ENCODE peak calls at places on chromosomes 16 and 17, in five cellular contexts. Y, U, K, N and L are unnamed samples.
A peak's percentile ranks its signal among the peaks of the same experiment; 100 is the strongest.

GRCh38 chr17:40564883-40565744 is at the start of gene CCR7:
- DNase-seq in Y (no peak), U (peak; percentile 83), K (no peak), N (peak; percentile 79), L (no peak)

GRCh38 chr17:77346765-77347164 is 206.0 kb downstream of the SEC14L1 start:
- DNase-seq in Y (no peak), U (no peak), K (no peak), N (no peak), L (no peak)

GRCh38 chr17:51103451-51103850 is 17.2 kb downstream of the SPAG9 start:
- DNase-seq in Y (no peak), U (no peak), K (no peak), N (no peak), L (no peak)

GRCh38 chr17:49576906-49577650 is 1.4 kb downstream of the NXPH3 start:
- DNase-seq in Y (no peak), U (no peak), K (no peak), N (no peak), L (no peak)

GRCh38 chr17:28612936-28613872 is 781 bp downstream of the RSKR start:
- DNase-seq in Y (peak; percentile 60), U (peak; percentile 30), K (peak; percentile 18), N (no peak), L (peak; percentile 29)

GRCh38 chr16:4675864-4676786 is 17.2 kb upstream of the NUDT16L1 start:
- DNase-seq in Y (no peak), U (peak; percentile 47), K (no peak), N (peak; percentile 47), L (no peak)

GRCh38 chr17:63189930-63190329 is 223.9 kb downstream of the TANC2 start:
- DNase-seq in Y (no peak), U (no peak), K (no peak), N (no peak), L (no peak)

GRCh38 chr17:58337126-58337599 is 8.6 kb upstream of the TSPOAP1 start:
- DNase-seq in Y (no peak), U (no peak), K (no peak), N (no peak), L (no peak)

GRCh38 chr16:474420-475122 is 49.1 kb downstream of the RAB11FIP3 start:
- DNase-seq in Y (no peak), U (no peak), K (no peak), N (no peak), L (peak; percentile 78)

GRCh38 chr17:82876602-82877391 is 37.0 kb upstream of the ZNF750 start:
- DNase-seq in Y (peak; percentile 75), U (no peak), K (peak; percentile 58), N (no peak), L (peak; percentile 82)

GRCh38 chr16:49530396-49530795 is 156.8 kb downstream of the C16orf78 start:
- DNase-seq in Y (no peak), U (no peak), K (no peak), N (no peak), L (no peak)

GRCh38 chr17:46191332-46192210 is 1.7 kb downstream of the KANSL1 start:
- DNase-seq in Y (peak; percentile 61), U (no peak), K (no peak), N (no peak), L (peak; percentile 83)

GRCh38 chr16:79137528-79137927 is 463.0 kb downstream of the MAF start:
- DNase-seq in Y (no peak), U (no peak), K (no peak), N (no peak), L (no peak)

GRCh38 chr17:66169839-66170238 is 22.1 kb downstream of the CEP112 start:
- DNase-seq in Y (no peak), U (no peak), K (no peak), N (no peak), L (no peak)

GRCh38 chr17:64118452-64118979 is 11.4 kb downstream of the ERN1 start:
- DNase-seq in Y (no peak), U (no peak), K (no peak), N (no peak), L (no peak)

GRCh38 chr17:550776-551175 is 163.9 kb downstream of the VPS53 start:
- DNase-seq in Y (no peak), U (no peak), K (no peak), N (no peak), L (no peak)

GRCh38 chr16:66315210-66315825 is 51.2 kb upstream of the CDH5 start:
- DNase-seq in Y (peak; percentile 63), U (peak; percentile 16), K (peak; percentile 36), N (peak; percentile 4), L (peak; percentile 74)

GRCh38 chr16:19114359-19115147 is 789 bp downstream of the ITPRIPL2 start:
- DNase-seq in Y (peak; percentile 45), U (no peak), K (no peak), N (no peak), L (no peak)

GRCh38 chr16:85393674-85394510 is 219.2 kb upstream of the GSE1 start:
- DNase-seq in Y (peak; percentile 93), U (peak; percentile 48), K (no peak), N (peak; percentile 45), L (no peak)

GRCh38 chr16:55871411-55872038 is 3.6 kb downstream of the CES5A start:
- DNase-seq in Y (no peak), U (no peak), K (no peak), N (no peak), L (no peak)

GRCh38 chr17:43720311-43721060 is 38.1 kb downstream of the SOST start:
- DNase-seq in Y (peak; percentile 74), U (peak; percentile 52), K (peak; percentile 47), N (peak; percentile 44), L (peak; percentile 73)

GRCh38 chr17:28842282-28843012 is at the start of gene FAM222B:
- DNase-seq in Y (peak; percentile 94), U (peak; percentile 75), K (peak; percentile 62), N (peak; percentile 68), L (peak; percentile 80)

GRCh38 chr16:50133214-50133613 is 19.9 kb upstream of the TENT4B start:
- DNase-seq in Y (no peak), U (no peak), K (no peak), N (no peak), L (no peak)

GRCh38 chr17:48791128-48792032 is 25.6 kb downstream of the TTLL6 start:
- DNase-seq in Y (peak; percentile 70), U (peak; percentile 9), K (peak; percentile 43), N (no peak), L (peak; percentile 40)

GRCh38 chr16:69049146-69049545 is 56.3 kb upstream of the HAS3 start:
- DNase-seq in Y (no peak), U (no peak), K (no peak), N (no peak), L (no peak)

GRCh38 chr17:2227025-2227699 is 76.4 kb downstream of the SMG6 start:
- DNase-seq in Y (no peak), U (no peak), K (no peak), N (no peak), L (no peak)

GRCh38 chr17:48701864-48702532 is 20.3 kb downstream of the PRAC1 start:
- DNase-seq in Y (no peak), U (no peak), K (no peak), N (no peak), L (no peak)

GRCh38 chr17:42675348-42675983 is 1.3 kb downstream of the PLEKHH3 start:
- DNase-seq in Y (no peak), U (no peak), K (no peak), N (no peak), L (no peak)

GRCh38 chr16:3880623-3881498 is at the start of gene CREBBP:
- DNase-seq in Y (peak; percentile 91), U (peak; percentile 83), K (peak; percentile 69), N (peak; percentile 80), L (peak; percentile 89)

GRCh38 chr16:74450236-74450635 is 29.0 kb upstream of the CLEC18B start:
- DNase-seq in Y (no peak), U (no peak), K (no peak), N (no peak), L (no peak)

GRCh38 chr17:31561469-31562412 is 170.3 kb downstream of the RAB11FIP4 start:
- DNase-seq in Y (no peak), U (no peak), K (no peak), N (no peak), L (no peak)

GRCh38 chr16:67666032-67666537 is 465 bp downstream of the ENKD1 start:
- DNase-seq in Y (peak; percentile 82), U (no peak), K (no peak), N (no peak), L (no peak)

GRCh38 chr17:63464691-63465090 is 12.2 kb upstream of the ACE start:
- DNase-seq in Y (no peak), U (no peak), K (no peak), N (no peak), L (no peak)

GRCh38 chr17:55157165-55157564 is 107.6 kb upstream of the HLF start:
- DNase-seq in Y (no peak), U (no peak), K (no peak), N (no peak), L (no peak)

GRCh38 chr16:86494565-86495356 is 15.6 kb upstream of the FOXF1 start:
- DNase-seq in Y (peak; percentile 30), U (no peak), K (no peak), N (no peak), L (no peak)

GRCh38 chr16:21184834-21185233 is 26.4 kb downstream of the LDAF1 start:
- DNase-seq in Y (no peak), U (no peak), K (no peak), N (no peak), L (no peak)